ENCODE peak calls at places on chromosomes 7 and 10, in six cellular contexts. W is hepatocyte, I is PC-3, M is HCT116, V is SK-N-SH, T is OCI-LY7. J is an unnamed sample. For H3K9me2 and H3K4me1, the result is how much of the 10 kb centered on the place peaks cover.

GRCh38 chr7:98322331-98323260 is 41.1 kb downstream of the BRI3 start:
- DNase-seq in I (peak), T (no peak), M (no peak), V (no peak), W (peak), J (no peak)

GRCh38 chr10:83991986-83992753 is 147.1 kb upstream of the GHITM start:
- DNase-seq in V (peak), T (peak), I (no peak), W (peak), M (peak), J (peak)

GRCh38 chr10:50224330-50224952 is 26.9 kb downstream of the ASAH2 start:
- DNase-seq in W (peak), I (peak), V (peak), T (peak), M (peak), J (peak)

GRCh38 chr10:102327002-102327401 is 68.5 kb upstream of the NFKB2 start:
- DNase-seq in V (no peak), I (no peak), T (no peak), M (no peak), W (no peak), J (no peak)

GRCh38 chr10:110496553-110497437 is 912 bp upstream of the DUSP5 start:
- DNase-seq in M (no peak), T (no peak), V (peak), W (no peak), I (peak), J (no peak)

GRCh38 chr7:106598663-106599342 is 62.2 kb downstream of the CCDC71L start:
- DNase-seq in I (peak), M (peak), T (peak), V (peak), W (peak), J (peak)

GRCh38 chr10:77036993-77037734 is 600.4 kb downstream of the KCNMA1 start:
- DNase-seq in T (peak), I (peak), M (peak), V (peak), W (peak), J (peak)

GRCh38 chr10:119776536-119776935 is 50.7 kb downstream of the INPP5F start:
- DNase-seq in M (no peak), W (no peak), V (no peak), T (no peak), I (peak), J (no peak)

GRCh38 chr7:127504715-127505114 is 80.7 kb downstream of the GCC1 start:
- DNase-seq in M (no peak), I (peak), V (peak), W (peak), T (peak), J (peak)

GRCh38 chr10:71143170-71143569 is 69.2 kb upstream of the UNC5B start:
- DNase-seq in I (no peak), T (no peak), W (no peak), V (no peak), M (no peak), J (no peak)

GRCh38 chr7:75880242-75880641 is 1.4 kb downstream of the RHBDD2 start:
- DNase-seq in M (no peak), T (no peak), V (no peak), I (no peak), W (no peak), J (no peak)

GRCh38 chr10:90197766-90198165 is 496.4 kb downstream of the KIF20B start:
- DNase-seq in V (no peak), I (peak), W (no peak), T (no peak), M (no peak), J (no peak)

GRCh38 chr10:672139-672538 is 17.3 kb downstream of the DIP2C start:
- DNase-seq in V (no peak), M (no peak), T (no peak), I (no peak), W (no peak), J (no peak)

GRCh38 chr7:41544241-41544640 is 158.6 kb downstream of the INHBA start:
- DNase-seq in T (no peak), M (no peak), I (no peak), W (no peak), V (no peak), J (no peak)

GRCh38 chr10:101782811-101783735 is at the start of gene NPM3:
- DNase-seq in W (peak), T (peak), I (peak), V (peak), M (peak), J (peak)

GRCh38 chr10:85603167-85603940 is 763.2 kb downstream of the GRID1 start:
- DNase-seq in V (no peak), W (peak), T (no peak), M (no peak), I (no peak), J (no peak)

GRCh38 chr10:71832967-71833366 is 18.1 kb downstream of the PSAP start:
- DNase-seq in I (no peak), M (no peak), W (no peak), V (no peak), T (peak), J (no peak)

GRCh38 chr10:17171131-17171530 is 30.3 kb downstream of the TRDMT1 start:
- DNase-seq in I (no peak), W (no peak), T (no peak), V (no peak), M (no peak), J (peak)

GRCh38 chr10:60967854-60968484 is 24.0 kb upstream of the RHOBTB1 start:
- DNase-seq in I (peak), V (no peak), T (no peak), M (no peak), W (no peak), J (no peak)

GRCh38 chr10:132851451-132851850 is 65.5 kb upstream of the NKX6-2 start:
- DNase-seq in M (no peak), V (no peak), W (no peak), T (no peak), I (no peak), J (no peak)

GRCh38 chr10:60820093-60820769 is 42.0 kb downstream of the CDK1 start:
- DNase-seq in T (no peak), I (peak), W (no peak), V (no peak), M (no peak), J (peak)

GRCh38 chr10:14403846-14404623 is 73.3 kb upstream of the FRMD4A start:
- DNase-seq in W (no peak), T (no peak), M (no peak), V (peak), I (no peak), J (no peak)

GRCh38 chr7:98250789-98251188 is 1.2 kb downstream of the TECPR1 start:
- DNase-seq in W (no peak), M (no peak), I (peak), T (peak), V (no peak), J (peak)

GRCh38 chr10:59907918-59908807 is 1.8 kb upstream of the CCDC6 start:
- DNase-seq in V (no peak), I (peak), M (peak), W (peak), T (peak), J (peak)

DNA sequence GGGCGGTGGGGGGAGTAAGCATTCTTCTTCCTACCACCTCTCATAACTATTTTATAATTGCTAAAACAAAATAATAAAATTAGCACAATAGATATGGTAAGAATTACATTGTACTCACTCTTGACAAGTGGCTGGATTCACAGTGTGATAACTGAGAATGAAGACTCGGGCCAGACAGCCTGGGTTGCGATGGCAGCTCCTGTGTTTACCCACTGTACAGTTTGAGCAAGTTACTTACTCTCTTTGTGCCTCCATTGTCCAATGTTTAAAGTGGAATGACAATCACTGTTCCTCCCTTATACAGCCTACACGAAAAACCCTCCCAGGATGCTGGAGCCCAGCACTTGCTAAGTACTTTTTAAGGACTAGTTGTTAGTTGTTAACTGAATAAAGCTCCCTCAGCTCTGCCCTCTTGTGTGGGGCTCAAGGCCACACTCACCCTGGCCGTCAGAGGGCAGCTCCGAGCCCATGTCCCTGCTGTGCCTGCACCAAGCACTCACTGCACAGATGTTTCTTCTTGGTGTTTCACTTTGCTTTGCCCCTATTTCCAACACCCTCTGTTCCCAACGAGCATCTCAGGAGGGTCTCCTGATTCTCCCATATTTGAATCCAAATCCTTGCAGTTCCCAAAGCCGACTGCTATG is 56.4 kb upstream of the NPS start:
- DNase-seq in M (peak), V (no peak), W (no peak), T (no peak), I (peak), J (peak)
- TF ChIP-seq CTCF in M (peak), V (peak), W (no peak), T (peak), I (peak), J (peak)

DNA sequence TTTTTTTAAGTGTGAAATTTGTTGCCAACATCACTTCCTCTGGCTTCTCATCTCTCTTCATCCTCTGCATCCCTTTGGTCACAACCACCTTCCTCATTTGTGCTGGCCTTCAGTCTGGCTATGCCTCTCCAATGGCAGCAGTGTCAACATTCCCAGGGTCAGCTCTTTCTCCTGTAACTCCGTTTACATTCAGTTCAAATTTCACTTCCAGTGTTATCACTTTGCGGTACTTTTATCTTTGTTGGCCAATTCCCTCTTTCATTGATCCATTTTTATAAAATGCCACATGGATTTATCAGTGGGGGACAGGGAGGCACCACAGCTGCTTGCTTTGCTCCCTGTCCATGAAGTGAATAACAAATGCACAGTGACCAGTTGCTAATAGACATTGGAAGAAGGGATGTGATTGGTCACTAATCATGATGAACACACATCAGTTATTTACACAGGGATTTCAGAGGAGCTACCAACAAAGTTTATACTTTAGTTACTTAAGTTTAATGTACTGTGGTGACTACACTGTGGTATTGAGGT is 311.4 kb upstream of the LRGUK start:
- DNase-seq in I (peak), M (no peak), W (no peak), V (no peak), T (no peak), J (no peak)
- H3K9me2 ChIP-seq in I (under half), M (under half), W (under half), V (under half), T (under half), J (under half)

DNA sequence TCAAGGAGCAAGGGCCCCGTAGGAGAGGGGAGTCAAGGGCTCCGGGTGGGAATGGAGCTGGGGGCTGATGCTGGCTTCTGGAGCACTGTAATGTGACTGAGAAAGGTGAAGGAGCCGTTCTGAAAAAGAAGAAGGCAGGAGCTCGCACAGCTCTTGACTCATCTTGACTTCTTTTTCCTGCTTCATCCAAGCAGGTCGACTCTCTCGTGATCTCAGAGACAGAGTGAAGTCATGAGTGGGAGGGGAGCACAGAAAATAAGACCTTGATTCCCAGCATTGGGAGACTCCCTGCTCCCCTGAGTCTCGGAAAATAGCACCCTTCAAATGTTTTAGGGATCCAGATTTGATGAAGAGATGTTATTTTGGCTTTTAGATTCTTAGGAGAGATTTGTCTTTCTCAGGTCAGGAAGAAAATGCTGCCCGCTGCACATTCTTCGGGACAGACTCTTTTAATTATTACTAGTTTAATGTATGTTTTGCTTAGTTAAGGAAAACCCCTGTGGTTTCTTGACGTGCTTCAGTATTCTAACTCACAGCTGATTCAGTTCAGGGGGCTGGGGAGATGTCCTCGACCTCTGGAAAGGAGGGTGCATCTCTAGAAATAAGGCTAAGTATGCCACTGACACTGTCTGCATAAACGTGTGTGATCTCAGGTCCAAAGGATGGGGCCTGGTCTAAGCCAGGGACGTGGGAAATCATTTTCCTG is 34.1 kb downstream of the EGFR start:
- DNase-seq in T (no peak), I (no peak), V (no peak), M (no peak), W (no peak), J (no peak)
- H3K4me1 ChIP-seq in T (under half), I (half or more), V (under half), M (half or more), W (under half), J (under half)

GRCh38 chr7:74027683-74028320 is at the start of gene ELN:
- DNase-seq in I (no peak), V (peak), M (no peak), T (no peak), W (peak), J (peak)

GRCh38 chr7:74028321-74028812 is 394 bp downstream of the ELN start:
- DNase-seq in T (no peak), M (no peak), I (no peak), W (no peak), V (no peak), J (no peak)

GRCh38 chr7:74025745-74026144 is 2.2 kb upstream of the ELN start:
- DNase-seq in W (no peak), T (no peak), V (no peak), I (no peak), M (no peak), J (no peak)

GRCh38 chr7:74026406-74027123 is 1.4 kb upstream of the ELN start:
- DNase-seq in M (peak), V (peak), W (peak), I (peak), T (peak), J (peak)

GRCh38 chr7:74027124-74027682 is 770 bp upstream of the ELN start:
- DNase-seq in T (no peak), M (no peak), W (no peak), V (peak), I (no peak), J (no peak)
- TF ChIP-seq CTCF in T (peak), M (no peak), W (no peak), V (no peak), I (peak), J (no peak)

GRCh38 chr10:29772403-29772802 is 137.6 kb upstream of the SVIL start:
- DNase-seq in W (no peak), V (no peak), I (no peak), M (no peak), T (peak), J (no peak)

GRCh38 chr10:29765330-29765729 is 130.6 kb upstream of the SVIL start:
- DNase-seq in I (no peak), V (no peak), T (no peak), M (no peak), W (no peak), J (no peak)

GRCh38 chr10:29766753-29767152 is 132.0 kb upstream of the SVIL start:
- DNase-seq in M (no peak), W (no peak), I (no peak), T (no peak), V (no peak), J (no peak)

GRCh38 chr10:29771376-29771775 is 136.6 kb upstream of the SVIL start:
- DNase-seq in M (no peak), T (no peak), V (no peak), I (no peak), W (no peak), J (no peak)

DNA sequence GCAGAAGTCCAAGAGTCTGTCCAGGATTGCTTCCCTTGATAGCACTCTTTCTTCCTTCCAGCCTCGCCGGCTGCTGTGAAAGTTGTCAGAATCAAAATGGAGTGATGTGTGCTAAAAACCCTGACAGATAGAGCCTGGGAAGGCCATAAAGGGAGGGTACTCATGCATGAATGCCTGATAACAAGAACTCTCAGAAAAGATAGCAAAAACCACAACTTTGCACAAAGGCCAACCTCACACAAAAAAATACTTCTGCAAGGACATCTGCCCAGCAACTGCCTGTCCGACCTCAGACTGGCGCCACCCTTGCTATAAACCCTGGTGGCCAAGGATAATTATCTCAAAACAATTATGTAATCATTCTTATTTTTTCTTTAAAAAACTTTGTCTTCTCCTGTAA is 133.2 kb upstream of the SVIL start:
- DNase-seq in V (no peak), M (no peak), W (no peak), I (no peak), T (no peak), J (no peak)
- H3K9me2 ChIP-seq in V (under half), M (under half), W (under half), I (under half), T (under half), J (under half)